ENCODE peak calls at places on chromosomes 6 and 20, in eight cellular contexts. U is SK-N-SH, G is GM23338, Z is stomach, I is endothelial cell of umbilical vein, W is Panc1, S is HL-60, J is vagina. N is an unnamed sample.
A peak's percentile ranks its signal among the peaks of the same experiment; 100 is the strongest.

GRCh38 chr20:38136421-38137245 is 28.4 kb downstream of the TGM2 start:
- DNase-seq in W (no peak), G (no peak), I (no peak), U (no peak), S (no peak), Z (no peak), J (no peak), N (peak; percentile 43)

GRCh38 chr6:133645000-133645619 is 243.8 kb upstream of the TCF21 start:
- DNase-seq in S (no peak), W (no peak), I (no peak), Z (no peak), G (no peak), J (no peak), U (no peak), N (no peak)

GRCh38 chr6:154302111-154302752 is 54.4 kb downstream of the IPCEF1 start:
- DNase-seq in W (no peak), G (no peak), J (no peak), U (no peak), S (peak; percentile 88), Z (no peak), I (no peak), N (no peak)

GRCh38 chr6:17871169-17871479 is 116.3 kb downstream of the KIF13A start:
- DNase-seq in S (no peak), G (no peak), I (no peak), W (no peak), Z (no peak), U (no peak), J (no peak), N (no peak)

GRCh38 chr6:56437171-56437900 is 190.0 kb upstream of the COL21A1 start:
- DNase-seq in S (no peak), J (no peak), G (no peak), Z (no peak), I (no peak), W (no peak), U (no peak), N (no peak)

GRCh38 chr6:110394409-110394808 is 21.0 kb downstream of the DDO start:
- DNase-seq in W (no peak), J (no peak), S (no peak), Z (no peak), G (no peak), U (no peak), I (no peak), N (no peak)

GRCh38 chr6:64904616-64905015 is 802.4 kb downstream of the EYS start:
- DNase-seq in Z (no peak), G (no peak), W (no peak), J (no peak), I (peak; percentile 76), U (no peak), S (no peak), N (no peak)

GRCh38 chr6:14177413-14178082 is 60.0 kb downstream of the CD83 start:
- DNase-seq in J (no peak), S (no peak), I (no peak), W (no peak), U (no peak), G (no peak), Z (no peak), N (no peak)

GRCh38 chr6:157333537-157333936 is 10.2 kb upstream of the TMEM242 start:
- DNase-seq in S (no peak), G (no peak), W (no peak), I (no peak), U (no peak), Z (no peak), J (no peak), N (no peak)

GRCh38 chr6:11241793-11242201 is 9.3 kb upstream of the NEDD9 start:
- DNase-seq in U (no peak), S (no peak), I (peak; percentile 41), W (no peak), J (no peak), G (peak; percentile 89), Z (peak; percentile 87), N (peak; percentile 75)

GRCh38 chr6:3592371-3592941 is 135.6 kb upstream of the SLC22A23 start:
- DNase-seq in J (no peak), G (no peak), Z (no peak), U (no peak), I (peak; percentile 71), S (peak; percentile 59), W (peak; percentile 73), N (no peak)

GRCh38 chr6:78243519-78243918 is 590.7 kb downstream of the MEI4 start:
- DNase-seq in S (no peak), Z (no peak), G (no peak), I (peak; percentile 53), J (no peak), W (no peak), U (peak; percentile 1), N (peak; percentile 40)

DNA sequence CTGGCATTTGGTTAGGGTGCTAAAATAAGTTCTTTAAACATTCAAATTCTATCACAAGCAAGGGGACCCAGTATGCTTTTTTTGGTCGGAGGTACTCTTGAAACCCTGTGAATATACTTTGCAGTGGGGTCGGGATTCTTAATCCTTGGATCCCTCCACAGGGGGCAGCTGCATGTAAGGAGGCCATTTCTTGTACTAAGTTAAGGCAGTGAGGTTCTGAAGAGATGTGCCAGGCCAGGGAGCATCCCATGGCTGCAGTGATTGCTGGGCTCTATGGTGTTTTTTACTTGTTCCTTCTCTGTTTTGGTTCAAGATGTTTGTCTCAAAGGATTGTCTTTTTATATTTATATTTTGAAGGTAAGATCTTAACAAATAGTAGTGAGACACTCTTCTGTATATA is 50.4 kb downstream of the TOP1 start:
- DNase-seq in S (no peak), J (no peak), U (no peak), I (no peak), G (no peak), Z (no peak), W (no peak), N (no peak)
- TF ChIP-seq POLR2AphosphoS5 in S (no peak), J (no peak), U (no peak), I (no peak), G (no peak), Z (no peak), W (no peak), N (no peak)

DNA sequence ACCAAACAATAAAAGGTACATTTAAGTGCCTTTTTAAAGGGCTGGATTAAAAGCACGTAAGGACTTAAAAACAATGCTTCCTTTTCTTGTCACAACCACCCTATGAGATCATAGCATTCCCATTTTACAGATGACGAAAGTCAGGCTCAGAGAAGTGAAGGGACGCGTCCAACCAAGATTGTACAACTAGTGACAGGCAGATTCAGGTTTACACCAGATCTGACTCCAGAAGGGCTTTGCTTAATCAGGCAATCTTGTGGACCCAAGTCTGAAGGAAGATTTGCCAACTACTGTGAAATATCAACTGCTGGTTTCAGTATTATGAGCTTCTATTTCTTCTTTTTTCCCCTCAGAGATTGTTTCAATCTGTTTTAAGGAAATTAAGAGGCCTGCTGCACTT is 876 bp downstream of the ENPP4 start:
- DNase-seq in W (no peak), U (no peak), I (peak; percentile 4), G (no peak), J (no peak), Z (no peak), S (peak; percentile 49), N (no peak)
- H3K4me3 ChIP-seq in W (peak overlapping the region; percentile 65), U (no peak overlapping the region), I (no peak overlapping the region), G (peak overlapping the region; percentile 98), J (peak overlapping the region; percentile 51), Z (peak overlapping the region; percentile 85), S (no peak overlapping the region), N (peak overlapping the region; percentile 75)

DNA sequence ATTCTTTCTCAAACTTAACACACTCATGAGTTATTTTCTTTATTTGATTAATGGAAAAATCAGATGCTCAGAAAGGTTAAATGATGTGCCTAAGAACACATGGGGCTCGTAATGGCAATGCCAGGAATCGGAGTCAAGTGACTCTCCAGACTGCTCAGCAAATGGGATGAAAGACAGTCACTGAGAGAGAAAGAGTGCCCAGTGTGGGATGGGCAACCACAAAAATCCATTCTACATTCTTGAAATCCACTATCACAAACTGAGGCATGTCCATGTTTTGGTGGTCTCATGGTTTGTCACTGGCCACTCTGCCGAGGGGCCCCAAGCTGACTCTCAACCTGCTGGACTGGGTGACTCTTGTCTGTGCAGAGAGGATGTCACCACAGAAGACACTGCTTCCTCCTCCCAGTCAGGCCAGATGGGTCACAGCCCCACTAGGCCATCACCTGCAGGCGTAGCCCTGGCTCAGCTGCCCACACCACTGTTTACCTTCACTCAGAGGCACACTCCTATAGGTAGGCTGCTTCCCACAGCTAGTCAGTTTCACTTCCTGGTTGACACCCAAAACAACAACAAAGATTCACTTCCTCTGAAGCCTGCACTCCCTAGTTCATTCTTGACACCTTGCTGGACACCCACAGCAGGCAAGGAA is 21.5 kb downstream of the MAP1LC3A start:
- DNase-seq in J (no peak), Z (peak; percentile 42), W (no peak), U (no peak), G (no peak), I (no peak), S (no peak), N (no peak)
- H3K27ac ChIP-seq in J (peak overlapping the region; percentile 30), Z (no peak overlapping the region), W (no peak overlapping the region), U (no peak overlapping the region), G (no peak overlapping the region), I (no peak overlapping the region), S (no peak overlapping the region), N (peak overlapping the region; percentile 35)

GRCh38 chr20:57178582-57179112 is 87.8 kb downstream of the BMP7 start:
- DNase-seq in Z (no peak), S (no peak), U (no peak), G (no peak), I (no peak), W (no peak), J (no peak), N (no peak)

GRCh38 chr20:57177636-57178280 is 88.7 kb downstream of the BMP7 start:
- DNase-seq in S (no peak), W (no peak), J (no peak), I (no peak), Z (no peak), U (no peak), G (no peak), N (no peak)

GRCh38 chr20:57180954-57181353 is 85.5 kb downstream of the BMP7 start:
- DNase-seq in G (peak; percentile 55), S (no peak), J (no peak), U (no peak), Z (no peak), W (no peak), I (no peak), N (no peak)

GRCh38 chr20:57180385-57180784 is 86.1 kb downstream of the BMP7 start:
- DNase-seq in U (no peak), S (no peak), G (no peak), W (no peak), J (no peak), I (no peak), Z (no peak), N (no peak)

GRCh38 chr20:57179265-57179664 is 87.2 kb downstream of the BMP7 start:
- DNase-seq in I (no peak), W (no peak), J (no peak), Z (no peak), S (peak; percentile 15), U (no peak), G (peak; percentile 28), N (no peak)
- TF ChIP-seq POLR2AphosphoS5 in I (no peak), W (no peak), J (no peak), Z (no peak), S (no peak), U (no peak), G (no peak), N (no peak)

GRCh38 chr6:28142446-28142845 is 763 bp downstream of the ZKSCAN8 start:
- DNase-seq in U (no peak), J (no peak), S (no peak), Z (no peak), W (no peak), I (peak; percentile 4), G (no peak), N (no peak)
- H3K4me3 ChIP-seq in U (peak overlapping the region; percentile 78), J (peak overlapping the region; percentile 80), S (peak overlapping the region; percentile 96), Z (peak overlapping the region; percentile 83), W (peak overlapping the region; percentile 92), I (peak overlapping the region; percentile 65), G (peak overlapping the region; percentile 83), N (peak overlapping the region; percentile 73)

GRCh38 chr6:37551446-37551845 is 51.8 kb upstream of the CCDC167 start:
- DNase-seq in U (no peak), I (no peak), Z (no peak), S (no peak), J (no peak), G (no peak), W (no peak), N (no peak)
- H3K27ac ChIP-seq in U (no peak overlapping the region), I (no peak overlapping the region), Z (no peak overlapping the region), S (no peak overlapping the region), J (no peak overlapping the region), G (no peak overlapping the region), W (peak overlapping the region; percentile 90), N (no peak overlapping the region)